ENCODE peak calls at places on chromosomes 12 and 14, in eight cellular contexts. One of them, this sample, is unnamed.
A peak's percentile ranks its signal among the peaks of the same experiment; 100 is the strongest.

GRCh38 chr12:49198431-49199155 is 9.7 kb upstream of the TUBA1A start:
- DNase-seq in SK-N-SH: peak; percentile 27
- DNase-seq in tibial nerve: no peak
- DNase-seq in sigmoid colon: peak; percentile 71
- DNase-seq in ovary: peak; percentile 49
- DNase-seq in K562: no peak
- DNase-seq in HepG2: no peak
- DNase-seq in A549: no peak
- DNase-seq in this sample: no peak

GRCh38 chr14:56339855-56340701 is 221.9 kb downstream of the PELI2 start:
- DNase-seq in SK-N-SH: peak; percentile 39
- DNase-seq in tibial nerve: peak; percentile 86
- DNase-seq in sigmoid colon: peak; percentile 82
- DNase-seq in ovary: peak; percentile 83
- DNase-seq in K562: peak; percentile 47
- DNase-seq in HepG2: peak; percentile 41
- DNase-seq in A549: peak; percentile 86
- DNase-seq in this sample: peak; percentile 81

GRCh38 chr14:100203962-100204834 is 34.7 kb upstream of the YY1 start:
- DNase-seq in SK-N-SH: no peak
- DNase-seq in tibial nerve: no peak
- DNase-seq in sigmoid colon: no peak
- DNase-seq in ovary: peak; percentile 49
- DNase-seq in K562: no peak
- DNase-seq in HepG2: peak; percentile 96
- DNase-seq in A549: peak; percentile 79
- DNase-seq in this sample: no peak

GRCh38 chr14:54652188-54652889 is 85.4 kb downstream of the SAMD4A start:
- DNase-seq in SK-N-SH: no peak
- DNase-seq in tibial nerve: peak; percentile 85
- DNase-seq in sigmoid colon: peak; percentile 97
- DNase-seq in ovary: peak; percentile 83
- DNase-seq in K562: no peak
- DNase-seq in HepG2: peak; percentile 91
- DNase-seq in A549: peak; percentile 94
- DNase-seq in this sample: peak; percentile 88

GRCh38 chr12:93563807-93564538 is 8.5 kb upstream of the SOCS2 start:
- DNase-seq in SK-N-SH: no peak
- DNase-seq in tibial nerve: no peak
- DNase-seq in sigmoid colon: no peak
- DNase-seq in ovary: no peak
- DNase-seq in K562: peak; percentile 33
- DNase-seq in HepG2: peak; percentile 100
- DNase-seq in A549: peak; percentile 89
- DNase-seq in this sample: no peak

GRCh38 chr12:42541965-42542364 is 47.6 kb downstream of the PRICKLE1 start:
- DNase-seq in SK-N-SH: no peak
- DNase-seq in tibial nerve: no peak
- DNase-seq in sigmoid colon: no peak
- DNase-seq in ovary: no peak
- DNase-seq in K562: no peak
- DNase-seq in HepG2: no peak
- DNase-seq in A549: no peak
- DNase-seq in this sample: no peak

GRCh38 chr12:57139796-57140649 is 7.4 kb downstream of the LRP1-AS start:
- DNase-seq in SK-N-SH: no peak
- DNase-seq in tibial nerve: no peak
- DNase-seq in sigmoid colon: no peak
- DNase-seq in ovary: no peak
- DNase-seq in K562: no peak
- DNase-seq in HepG2: no peak
- DNase-seq in A549: no peak
- DNase-seq in this sample: no peak

GRCh38 chr12:6612247-6612646 is 5.1 kb upstream of the CHD4 start:
- DNase-seq in SK-N-SH: no peak
- DNase-seq in tibial nerve: no peak
- DNase-seq in sigmoid colon: no peak
- DNase-seq in ovary: peak; percentile 45
- DNase-seq in K562: no peak
- DNase-seq in HepG2: no peak
- DNase-seq in A549: no peak
- DNase-seq in this sample: no peak

GRCh38 chr14:91368681-91369416 is 48.8 kb downstream of the CCDC88C start:
- DNase-seq in SK-N-SH: no peak
- DNase-seq in tibial nerve: no peak
- DNase-seq in sigmoid colon: no peak
- DNase-seq in ovary: no peak
- DNase-seq in K562: no peak
- DNase-seq in HepG2: no peak
- DNase-seq in A549: no peak
- DNase-seq in this sample: no peak

GRCh38 chr12:32444895-32445294 is 45.5 kb downstream of the FGD4 start:
- DNase-seq in SK-N-SH: no peak
- DNase-seq in tibial nerve: no peak
- DNase-seq in sigmoid colon: no peak
- DNase-seq in ovary: no peak
- DNase-seq in K562: no peak
- DNase-seq in HepG2: peak; percentile 85
- DNase-seq in A549: peak; percentile 83
- DNase-seq in this sample: no peak

GRCh38 chr14:68181395-68182326 is 362.1 kb downstream of the RAD51B start:
- DNase-seq in SK-N-SH: no peak
- DNase-seq in tibial nerve: no peak
- DNase-seq in sigmoid colon: no peak
- DNase-seq in ovary: no peak
- DNase-seq in K562: no peak
- DNase-seq in HepG2: peak; percentile 68
- DNase-seq in A549: peak; percentile 46
- DNase-seq in this sample: no peak

GRCh38 chr12:131422744-131423143 is 288.1 kb upstream of the SFSWAP start:
- DNase-seq in SK-N-SH: peak; percentile 39
- DNase-seq in tibial nerve: no peak
- DNase-seq in sigmoid colon: no peak
- DNase-seq in ovary: peak; percentile 13
- DNase-seq in K562: no peak
- DNase-seq in HepG2: no peak
- DNase-seq in A549: no peak
- DNase-seq in this sample: no peak

GRCh38 chr12:92581579-92581978 is 121.2 kb upstream of the PLEKHG7 start:
- DNase-seq in SK-N-SH: no peak
- DNase-seq in tibial nerve: no peak
- DNase-seq in sigmoid colon: no peak
- DNase-seq in ovary: no peak
- DNase-seq in K562: no peak
- DNase-seq in HepG2: no peak
- DNase-seq in A549: no peak
- DNase-seq in this sample: no peak

GRCh38 chr12:128814411-128815261 is 9.1 kb downstream of the SLC15A4 start:
- DNase-seq in SK-N-SH: no peak
- DNase-seq in tibial nerve: peak; percentile 36
- DNase-seq in sigmoid colon: peak; percentile 62
- DNase-seq in ovary: no peak
- DNase-seq in K562: no peak
- DNase-seq in HepG2: no peak
- DNase-seq in A549: no peak
- DNase-seq in this sample: no peak

GRCh38 chr14:61891251-61891650 is 129.0 kb downstream of the SNAPC1 start:
- DNase-seq in SK-N-SH: no peak
- DNase-seq in tibial nerve: no peak
- DNase-seq in sigmoid colon: no peak
- DNase-seq in ovary: no peak
- DNase-seq in K562: no peak
- DNase-seq in HepG2: no peak
- DNase-seq in A549: no peak
- DNase-seq in this sample: no peak

GRCh38 chr14:38425324-38425976 is 169.6 kb upstream of the CLEC14A start:
- DNase-seq in SK-N-SH: no peak
- DNase-seq in tibial nerve: no peak
- DNase-seq in sigmoid colon: no peak
- DNase-seq in ovary: no peak
- DNase-seq in K562: no peak
- DNase-seq in HepG2: no peak
- DNase-seq in A549: no peak
- DNase-seq in this sample: no peak

GRCh38 chr14:34374998-34375740 is 86.9 kb downstream of the SPTSSA start:
- DNase-seq in SK-N-SH: no peak
- DNase-seq in tibial nerve: no peak
- DNase-seq in sigmoid colon: no peak
- DNase-seq in ovary: no peak
- DNase-seq in K562: no peak
- DNase-seq in HepG2: no peak
- DNase-seq in A549: no peak
- DNase-seq in this sample: peak; percentile 43

GRCh38 chr14:76456200-76456599 is 80.3 kb downstream of the ESRRB start:
- DNase-seq in SK-N-SH: peak; percentile 62
- DNase-seq in tibial nerve: peak; percentile 11
- DNase-seq in sigmoid colon: no peak
- DNase-seq in ovary: no peak
- DNase-seq in K562: peak; percentile 48
- DNase-seq in HepG2: peak; percentile 18
- DNase-seq in A549: peak; percentile 41
- DNase-seq in this sample: no peak

GRCh38 chr14:21142357-21142756 is 13.5 kb downstream of the OR5AU1 start:
- DNase-seq in SK-N-SH: no peak
- DNase-seq in tibial nerve: no peak
- DNase-seq in sigmoid colon: no peak
- DNase-seq in ovary: no peak
- DNase-seq in K562: no peak
- DNase-seq in HepG2: no peak
- DNase-seq in A549: no peak
- DNase-seq in this sample: no peak

GRCh38 chr12:43648636-43649035 is 96.6 kb upstream of the ADAMTS20 start:
- DNase-seq in SK-N-SH: no peak
- DNase-seq in tibial nerve: no peak
- DNase-seq in sigmoid colon: no peak
- DNase-seq in ovary: no peak
- DNase-seq in K562: no peak
- DNase-seq in HepG2: no peak
- DNase-seq in A549: no peak
- DNase-seq in this sample: no peak
- TF ChIP-seq EP300 in SK-N-SH: no peak
- TF ChIP-seq EP300 in tibial nerve: no peak
- TF ChIP-seq EP300 in sigmoid colon: no peak
- TF ChIP-seq EP300 in ovary: no peak
- TF ChIP-seq EP300 in K562: no peak
- TF ChIP-seq EP300 in HepG2: no peak
- TF ChIP-seq EP300 in A549: no peak
- TF ChIP-seq EP300 in this sample: no peak

GRCh38 chr12:62834406-62834805 is 100.5 kb downstream of the PPM1H start:
- DNase-seq in SK-N-SH: no peak
- DNase-seq in tibial nerve: no peak
- DNase-seq in sigmoid colon: peak; percentile 89
- DNase-seq in ovary: peak; percentile 87
- DNase-seq in K562: no peak
- DNase-seq in HepG2: no peak
- DNase-seq in A549: no peak
- DNase-seq in this sample: no peak
- H3K4me3 ChIP-seq in SK-N-SH: no peak overlapping the region
- H3K4me3 ChIP-seq in tibial nerve: no peak overlapping the region
- H3K4me3 ChIP-seq in sigmoid colon: no peak overlapping the region
- H3K4me3 ChIP-seq in ovary: no peak overlapping the region
- H3K4me3 ChIP-seq in K562: no peak overlapping the region
- H3K4me3 ChIP-seq in HepG2: no peak overlapping the region
- H3K4me3 ChIP-seq in A549: no peak overlapping the region
- H3K4me3 ChIP-seq in this sample: no peak overlapping the region

DNA sequence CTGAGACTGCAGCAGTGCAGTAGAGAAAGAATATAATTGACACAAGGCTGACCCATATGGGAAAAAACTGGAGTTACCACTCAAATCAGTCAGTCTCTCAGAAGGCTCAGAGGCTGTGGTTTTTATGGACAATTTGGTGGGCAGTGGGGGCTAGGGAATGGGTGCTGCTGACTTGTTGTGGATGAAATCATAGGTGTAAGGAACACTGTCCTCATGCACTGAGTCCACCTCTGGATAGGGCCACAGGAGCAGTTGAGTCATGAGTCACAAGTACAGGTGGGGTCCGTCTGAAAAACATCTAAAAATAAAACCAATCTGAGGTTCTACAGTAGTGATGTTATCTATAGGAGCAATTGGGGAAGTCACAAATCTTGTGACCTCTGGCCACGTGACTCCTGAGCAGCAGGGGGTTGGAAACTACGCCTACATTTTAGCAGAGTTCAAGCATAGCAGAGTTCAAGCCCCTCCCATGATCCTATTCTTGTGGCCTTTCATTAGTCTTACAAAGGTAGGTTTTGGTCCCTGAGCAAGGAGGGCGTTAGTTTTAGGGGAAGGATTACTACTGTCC is 18.1 kb upstream of the SGPP1 start:
- DNase-seq in SK-N-SH: no peak
- DNase-seq in tibial nerve: peak; percentile 29
- DNase-seq in sigmoid colon: no peak
- DNase-seq in ovary: no peak
- DNase-seq in K562: no peak
- DNase-seq in HepG2: no peak
- DNase-seq in A549: no peak
- DNase-seq in this sample: no peak
- TF ChIP-seq EP300 in SK-N-SH: no peak
- TF ChIP-seq EP300 in tibial nerve: no peak
- TF ChIP-seq EP300 in sigmoid colon: no peak
- TF ChIP-seq EP300 in ovary: no peak
- TF ChIP-seq EP300 in K562: no peak
- TF ChIP-seq EP300 in HepG2: no peak
- TF ChIP-seq EP300 in A549: no peak
- TF ChIP-seq EP300 in this sample: no peak

DNA sequence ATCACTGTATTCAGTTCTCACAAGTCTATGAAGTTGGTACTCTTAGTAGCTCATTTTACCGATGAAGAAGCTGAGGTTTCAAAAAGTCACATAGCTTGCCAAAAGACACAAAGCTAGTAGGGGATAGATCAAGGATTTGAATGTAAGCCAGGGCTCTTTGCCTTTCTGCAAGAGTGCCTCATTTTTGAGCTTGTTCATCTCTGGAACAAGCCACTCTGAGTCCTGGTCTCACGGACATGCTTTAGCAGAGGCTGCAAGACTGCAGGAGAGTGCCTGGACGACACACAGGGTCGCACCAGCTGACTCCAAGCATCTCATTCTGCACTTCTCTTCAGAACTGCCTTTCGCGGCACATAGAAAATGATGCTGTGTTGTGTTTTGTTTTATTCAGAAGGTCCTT is 3.7 kb downstream of the NUAK1 start:
- DNase-seq in SK-N-SH: no peak
- DNase-seq in tibial nerve: no peak
- DNase-seq in sigmoid colon: no peak
- DNase-seq in ovary: no peak
- DNase-seq in K562: no peak
- DNase-seq in HepG2: no peak
- DNase-seq in A549: no peak
- DNase-seq in this sample: no peak
- H3K4me3 ChIP-seq in SK-N-SH: no peak overlapping the region
- H3K4me3 ChIP-seq in tibial nerve: no peak overlapping the region
- H3K4me3 ChIP-seq in sigmoid colon: no peak overlapping the region
- H3K4me3 ChIP-seq in ovary: peak overlapping the region; percentile 6
- H3K4me3 ChIP-seq in K562: no peak overlapping the region
- H3K4me3 ChIP-seq in HepG2: no peak overlapping the region
- H3K4me3 ChIP-seq in A549: peak overlapping the region; percentile 83
- H3K4me3 ChIP-seq in this sample: peak overlapping the region; percentile 69

GRCh38 chr12:89212339-89212771 is 139.9 kb downstream of the DUSP6 start:
- DNase-seq in SK-N-SH: no peak
- DNase-seq in tibial nerve: no peak
- DNase-seq in sigmoid colon: peak; percentile 71
- DNase-seq in ovary: no peak
- DNase-seq in K562: no peak
- DNase-seq in HepG2: no peak
- DNase-seq in A549: no peak
- DNase-seq in this sample: peak; percentile 67
- TF ChIP-seq EP300 in SK-N-SH: no peak
- TF ChIP-seq EP300 in tibial nerve: peak; percentile 61
- TF ChIP-seq EP300 in sigmoid colon: no peak
- TF ChIP-seq EP300 in ovary: no peak
- TF ChIP-seq EP300 in K562: no peak
- TF ChIP-seq EP300 in HepG2: no peak
- TF ChIP-seq EP300 in A549: no peak
- TF ChIP-seq EP300 in this sample: no peak

This sample was measured in upper lobe of left lung.